ENCODE peak calls at places on chromosome 6, in five cellular contexts. U is transverse colon, Q is heart right ventricle, D is tibial artery, R is MM.1S. A is an unnamed sample.

GRCh38 chr6:15504040-15504491 is 158.8 kb downstream of the DTNBP1 start:
- DNase-seq in U (peak), D (peak), R (no peak), Q (peak), A (no peak)

GRCh38 chr6:32664827-32665362 is 1.6 kb downstream of the HLA-DQB1 start:
- DNase-seq in D (no peak), U (peak), R (no peak), Q (peak), A (no peak)

GRCh38 chr6:25175656-25176055 is 103.5 kb upstream of the CARMIL1 start:
- DNase-seq in U (no peak), R (no peak), Q (no peak), D (no peak), A (no peak)

GRCh38 chr6:14671261-14671681 is 553.7 kb downstream of the CD83 start:
- DNase-seq in Q (peak), R (no peak), D (no peak), U (no peak), A (no peak)

GRCh38 chr6:134707342-134707982 is 242.4 kb downstream of the ALDH8A1 start:
- DNase-seq in U (peak), R (no peak), Q (no peak), D (no peak), A (peak)

GRCh38 chr6:81475646-81476045 is 276.8 kb downstream of the TENT5A start:
- DNase-seq in Q (no peak), D (no peak), U (no peak), R (no peak), A (no peak)

GRCh38 chr6:152273002-152273401 is 364.2 kb downstream of the SYNE1 start:
- DNase-seq in D (peak), R (no peak), U (peak), Q (no peak), A (no peak)

GRCh38 chr6:113744886-113745285 is 112.3 kb upstream of the MARCKS start:
- DNase-seq in Q (no peak), R (no peak), U (no peak), D (no peak), A (no peak)

GRCh38 chr6:1424306-1424927 is 35.0 kb downstream of the FOXF2 start:
- DNase-seq in Q (no peak), U (peak), R (peak), D (no peak), A (peak)

GRCh38 chr6:2861071-2861821 is 19.6 kb upstream of the SERPINB1 start:
- DNase-seq in D (no peak), U (no peak), Q (no peak), R (no peak), A (no peak)

GRCh38 chr6:90008908-90009501 is 114.7 kb downstream of the GJA10 start:
- DNase-seq in D (no peak), Q (no peak), R (peak), U (no peak), A (no peak)

GRCh38 chr6:88367248-88367647 is 201.1 kb upstream of the CNR1 start:
- DNase-seq in U (no peak), R (peak), D (no peak), Q (no peak), A (no peak)

DNA sequence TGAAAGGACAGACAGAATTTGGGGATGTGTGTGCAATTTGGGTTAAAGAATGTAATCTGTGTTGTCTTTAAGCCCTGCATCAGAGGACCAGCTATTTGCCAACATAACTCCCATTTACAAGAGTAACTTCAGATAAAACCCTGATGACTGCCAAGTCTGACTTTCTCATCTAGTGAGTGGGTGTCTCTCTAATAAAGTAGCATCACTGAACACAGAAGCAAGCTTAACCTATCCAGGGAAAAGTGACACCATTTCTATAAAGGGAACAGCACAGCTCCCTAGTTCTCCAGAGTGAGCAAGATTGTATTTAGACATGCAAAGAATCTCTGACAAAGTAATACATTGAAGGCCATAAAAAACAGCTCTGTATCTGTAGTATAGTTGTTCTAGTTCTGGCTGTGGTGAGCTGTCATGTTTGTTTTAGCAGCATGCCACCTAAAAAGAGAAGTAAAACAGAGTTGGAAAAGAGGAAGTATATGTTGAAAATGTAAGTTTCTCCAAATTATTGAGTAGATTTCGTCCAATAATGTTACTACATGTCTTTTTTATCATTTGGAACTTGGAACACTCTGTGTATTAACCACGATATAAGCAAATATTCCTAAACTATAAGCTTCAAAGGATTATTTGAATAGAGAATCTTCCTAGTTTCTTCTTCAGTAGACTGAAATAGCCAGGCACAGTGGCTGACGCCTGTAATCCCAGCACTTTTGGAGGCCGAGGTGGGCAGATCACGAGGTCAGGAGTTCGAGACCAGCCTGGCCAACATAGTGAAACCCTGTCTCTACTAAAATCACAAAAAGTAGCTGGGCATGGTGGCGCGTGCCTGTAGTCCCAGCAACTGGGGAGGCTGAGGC is 8.8 kb upstream of the PIM1 start:
- DNase-seq in R (no peak), Q (no peak), U (no peak), D (no peak), A (no peak)
- H3K27ac ChIP-seq in R (peak), Q (no peak), U (peak), D (peak), A (no peak)

GRCh38 chr6:167044696-167045095 is 45.5 kb downstream of the CEP43 start:
- DNase-seq in D (no peak), Q (peak), R (no peak), U (no peak), A (no peak)

GRCh38 chr6:167047554-167047953 is 48.4 kb downstream of the CEP43 start:
- DNase-seq in U (peak), D (peak), R (peak), Q (peak), A (no peak)

GRCh38 chr6:167046861-167047495 is 47.8 kb downstream of the CEP43 start:
- DNase-seq in R (no peak), D (no peak), Q (no peak), U (no peak), A (no peak)

GRCh38 chr6:167049275-167049674 is 50.1 kb downstream of the CEP43 start:
- DNase-seq in D (no peak), U (no peak), R (no peak), Q (no peak), A (no peak)

GRCh38 chr6:167045828-167046580 is 46.8 kb downstream of the CEP43 start:
- DNase-seq in R (peak), D (no peak), U (no peak), Q (no peak), A (no peak)
- TF ChIP-seq CTCF in R (peak), D (no peak), U (no peak), Q (no peak), A (no peak)

GRCh38 chr6:37059344-37060194 is 54.1 kb downstream of the FGD2 start:
- DNase-seq in Q (peak), D (peak), U (peak), R (no peak), A (peak)
- H3K27ac ChIP-seq in Q (no peak), D (peak), U (peak), R (no peak), A (peak)

GRCh38 chr6:119351005-119351394 is 1.4 kb upstream of the MAN1A1 start:
- DNase-seq in U (no peak), D (no peak), Q (no peak), R (peak), A (peak)
- TF ChIP-seq CTCF in U (peak), D (peak), Q (peak), R (peak), A (peak)

GRCh38 chr6:150689900-150690590 is 90.4 kb downstream of the PLEKHG1 start:
- DNase-seq in R (no peak), U (no peak), D (no peak), Q (no peak), A (no peak)

GRCh38 chr6:150684715-150685459 is 85.2 kb downstream of the PLEKHG1 start:
- DNase-seq in D (no peak), R (no peak), Q (no peak), U (peak), A (no peak)

GRCh38 chr6:150686566-150686965 is 86.9 kb downstream of the PLEKHG1 start:
- DNase-seq in U (no peak), R (no peak), Q (no peak), D (no peak), A (peak)

GRCh38 chr6:150685860-150686259 is 86.2 kb downstream of the PLEKHG1 start:
- DNase-seq in U (peak), R (peak), D (no peak), Q (peak), A (no peak)

DNA sequence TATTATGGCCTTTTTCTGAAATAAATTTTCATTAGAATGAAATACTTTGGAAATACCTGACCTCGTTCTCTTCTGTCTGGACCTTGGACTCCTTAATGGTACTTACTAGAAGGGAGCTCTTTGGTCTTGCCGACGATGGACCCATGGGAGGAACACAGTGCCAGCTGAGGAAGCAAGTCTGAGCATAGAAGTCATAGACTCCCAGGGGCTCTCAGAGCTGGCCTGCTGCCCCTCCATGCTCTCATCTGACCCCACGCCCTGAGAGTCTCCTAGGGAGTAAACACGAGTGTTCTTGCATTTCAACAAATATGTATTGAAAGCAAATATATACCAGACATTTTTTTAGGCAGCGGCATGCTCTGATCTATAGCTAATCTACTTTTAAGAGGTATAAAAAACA is 87.8 kb downstream of the PLEKHG1 start:
- DNase-seq in U (peak), R (no peak), D (no peak), Q (peak), A (no peak)
- H3K27ac ChIP-seq in U (peak), R (no peak), D (no peak), Q (no peak), A (no peak)

GRCh38 chr6:166514196-166514595 is 72.3 kb downstream of the RAMACL start:
- DNase-seq in R (no peak), U (no peak), D (no peak), Q (no peak), A (no peak)
- TF ChIP-seq CTCF in R (no peak), U (no peak), D (no peak), Q (peak), A (no peak)

GRCh38 chr6:38215225-38215624 is 395.7 kb downstream of the ZFAND3 start:
- DNase-seq in D (no peak), Q (no peak), R (no peak), U (no peak), A (no peak)
- H3K27ac ChIP-seq in D (peak), Q (no peak), R (no peak), U (no peak), A (no peak)

GRCh38 chr6:31597006-31597405 is 4.2 kb upstream of the NCR3 start:
- DNase-seq in Q (no peak), D (no peak), R (peak), U (no peak), A (peak)
- TF ChIP-seq CTCF in Q (peak), D (peak), R (peak), U (peak), A (peak)

DNA sequence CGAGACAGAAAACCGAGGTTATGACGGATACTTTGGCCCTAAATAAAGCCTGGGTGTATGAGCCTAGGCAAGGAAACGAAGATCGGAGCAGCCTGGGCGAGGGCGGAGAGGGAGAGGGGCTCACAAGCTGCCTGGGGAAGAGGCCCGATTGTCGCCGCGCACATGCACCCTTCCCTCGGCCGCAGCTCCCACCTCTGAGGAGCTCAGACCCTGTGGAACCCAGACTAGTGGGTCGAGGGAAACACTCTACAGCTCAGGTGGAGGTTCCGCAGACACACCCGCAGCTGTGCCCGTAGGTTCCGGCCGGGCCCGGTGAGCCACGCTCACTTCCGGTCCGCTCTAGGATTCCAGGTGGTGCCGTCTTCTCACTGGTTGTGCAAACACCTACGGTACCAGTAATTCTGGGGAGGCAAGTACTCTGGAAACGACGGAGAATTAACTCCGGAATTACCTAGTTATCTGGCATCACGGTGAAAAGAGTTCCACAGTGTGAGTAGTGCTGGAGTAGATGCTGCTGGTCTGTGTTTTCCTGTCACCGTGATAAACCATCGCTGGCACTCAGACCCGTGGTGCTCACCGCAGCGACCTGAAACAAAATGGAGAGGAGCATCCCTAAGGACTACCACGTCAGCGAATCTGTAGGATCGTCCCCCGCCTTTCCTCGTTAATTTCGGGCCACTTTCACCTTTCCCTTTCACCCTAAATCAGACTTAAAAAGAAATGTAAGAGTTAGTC is 61.5 kb downstream of the GPX5 start:
- DNase-seq in U (peak), D (no peak), R (peak), Q (peak), A (peak)
- H3K27ac ChIP-seq in U (peak), D (no peak), R (no peak), Q (no peak), A (peak)

GRCh38 chr6:4281341-4282293 is 146.2 kb upstream of the ECI2 start:
- DNase-seq in D (no peak), Q (peak), U (peak), R (peak), A (peak)
- TF ChIP-seq CTCF in D (no peak), Q (peak), U (peak), R (peak), A (peak)

A was measured in RWPE1.